ENCODE peak calls at places on chromosomes 5 and 9, in eight cellular contexts. V is spleen, W is breast epithelium, R is lower leg skin, L is uterus, K is stomach, F is A549, N is K562. S is an unnamed sample.

GRCh38 chr9:99085949-99086948 is 18.7 kb upstream of the TGFBR1 start:
- DNase-seq in W (no peak), K (no peak), R (peak), N (no peak), F (no peak), L (peak), V (no peak), S (peak)

GRCh38 chr9:91192379-91192775 is 169.3 kb downstream of the AUH start:
- DNase-seq in R (no peak), N (no peak), W (no peak), K (no peak), F (no peak), V (no peak), L (peak), S (no peak)

GRCh38 chr9:42388146-42388690 is 204.8 kb downstream of the SPATA31A6 start:
- DNase-seq in L (no peak), R (no peak), V (no peak), W (no peak), F (peak), N (no peak), K (no peak), S (peak)

GRCh38 chr9:137784641-137785513 is 92.7 kb upstream of the CACNA1B start:
- DNase-seq in V (peak), W (no peak), R (no peak), L (no peak), N (no peak), F (no peak), K (no peak), S (peak)

GRCh38 chr5:68343421-68343826 is 127.9 kb downstream of the PIK3R1 start:
- DNase-seq in F (peak), R (peak), K (peak), L (peak), V (no peak), N (peak), W (no peak), S (no peak)

GRCh38 chr9:124570942-124571666 is 63.9 kb upstream of the NR5A1 start:
- DNase-seq in F (no peak), K (no peak), N (no peak), W (no peak), R (no peak), V (no peak), L (no peak), S (no peak)

GRCh38 chr9:129768486-129768885 is 15.6 kb upstream of the PTGES start:
- DNase-seq in W (no peak), R (no peak), V (no peak), F (no peak), L (no peak), K (no peak), N (no peak), S (no peak)

GRCh38 chr5:102622244-102622643 is 123.4 kb upstream of the SLCO6A1 start:
- DNase-seq in V (no peak), N (no peak), R (no peak), K (no peak), L (no peak), F (no peak), W (no peak), S (peak)

GRCh38 chr5:72377920-72378635 is 57.9 kb downstream of the PTCD2 start:
- DNase-seq in V (no peak), L (no peak), F (no peak), N (no peak), W (no peak), R (peak), K (no peak), S (no peak)

GRCh38 chr5:121299153-121299552 is 552.5 kb upstream of the FTMT start:
- DNase-seq in F (no peak), V (no peak), W (no peak), R (no peak), L (no peak), N (no peak), K (no peak), S (no peak)

GRCh38 chr9:93094294-93095204 is 1.5 kb upstream of the CARD19 start:
- DNase-seq in W (peak), K (no peak), N (no peak), R (peak), F (no peak), L (peak), V (peak), S (peak)

GRCh38 chr5:155726267-155726666 is 600.7 kb upstream of the SGCD start:
- DNase-seq in R (no peak), F (no peak), N (no peak), W (no peak), K (no peak), V (no peak), L (no peak), S (peak)

GRCh38 chr9:33042528-33042927 is 17.5 kb downstream of the DNAJA1 start:
- DNase-seq in L (no peak), R (no peak), N (no peak), F (no peak), K (no peak), W (no peak), V (no peak), S (no peak)

GRCh38 chr5:173505634-173506033 is 110.8 kb downstream of the BOD1 start:
- DNase-seq in F (no peak), R (no peak), K (no peak), L (no peak), N (no peak), W (no peak), V (no peak), S (no peak)

GRCh38 chr5:132971483-132972435 is 8.3 kb upstream of the AFF4 start:
- DNase-seq in L (no peak), W (no peak), N (peak), K (no peak), V (no peak), F (no peak), R (no peak), S (no peak)

GRCh38 chr5:136194611-136195010 is 1.6 kb upstream of the SMIM32 start:
- DNase-seq in N (no peak), K (no peak), F (no peak), L (no peak), R (peak), V (peak), W (no peak), S (no peak)

GRCh38 chr5:178466342-178466741 is 123.9 kb downstream of the COL23A1 start:
- DNase-seq in W (no peak), F (no peak), V (no peak), R (no peak), K (no peak), L (no peak), N (no peak), S (no peak)

GRCh38 chr9:137665697-137666504 is 47.1 kb downstream of the EHMT1 start:
- DNase-seq in V (peak), W (no peak), F (no peak), K (no peak), N (no peak), R (no peak), L (peak), S (no peak)

GRCh38 chr5:67730917-67731474 is 484.6 kb upstream of the PIK3R1 start:
- DNase-seq in R (no peak), W (no peak), N (no peak), K (no peak), F (no peak), V (no peak), L (no peak), S (no peak)

GRCh38 chr9:129197978-129198736 is 20.1 kb upstream of the IER5L start:
- DNase-seq in L (peak), F (no peak), R (peak), K (no peak), N (no peak), V (no peak), W (no peak), S (no peak)

GRCh38 chr5:124642148-124642547 is 104.3 kb downstream of the ZNF608 start:
- DNase-seq in F (no peak), W (no peak), R (no peak), K (no peak), L (no peak), V (no peak), N (no peak), S (no peak)

DNA sequence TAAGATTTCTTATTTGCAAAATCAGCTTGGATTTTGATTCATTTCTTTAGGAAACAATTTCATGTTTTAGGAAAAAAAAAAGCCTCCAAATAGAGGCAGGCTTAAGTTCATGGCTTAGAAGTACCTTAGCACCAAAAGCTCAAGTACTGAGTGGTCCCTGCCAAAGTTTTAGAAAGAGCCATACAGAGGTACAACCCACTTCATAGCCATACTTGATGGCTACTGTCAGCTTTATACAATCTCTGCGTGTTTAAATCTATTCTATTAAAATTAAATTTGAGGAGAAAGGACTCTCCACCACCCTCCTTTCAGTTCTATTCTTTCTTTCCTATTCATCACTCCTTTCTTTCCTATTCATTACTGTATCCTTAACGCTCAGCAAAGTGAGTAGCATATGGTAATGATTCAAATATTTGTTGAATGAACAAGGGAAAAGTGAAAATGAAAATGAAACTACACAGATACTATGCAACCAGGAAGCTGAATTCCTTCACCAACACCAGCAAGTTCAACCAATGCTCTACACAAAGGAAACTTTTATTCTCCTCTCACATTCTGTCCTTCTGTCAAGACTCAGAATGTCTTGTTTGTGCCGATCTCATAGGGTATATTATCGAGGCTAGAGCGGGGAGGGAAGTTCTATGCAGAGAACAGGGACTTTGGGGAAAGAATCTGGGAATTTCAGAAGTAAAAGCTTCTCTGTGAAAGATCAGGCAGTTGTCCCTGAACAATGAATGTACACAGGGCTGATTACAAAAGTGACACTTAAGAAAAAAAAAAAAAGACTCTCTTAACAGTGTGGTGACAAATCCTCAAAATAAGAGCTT is 138.6 kb upstream of the SPEF2 start:
- DNase-seq in K (no peak), F (no peak), N (no peak), W (no peak), L (no peak), R (no peak), V (no peak), S (peak)
- H3K4me3 ChIP-seq in K (peak), F (peak), N (no peak), W (peak), L (peak), R (no peak), V (peak), S (peak)

DNA sequence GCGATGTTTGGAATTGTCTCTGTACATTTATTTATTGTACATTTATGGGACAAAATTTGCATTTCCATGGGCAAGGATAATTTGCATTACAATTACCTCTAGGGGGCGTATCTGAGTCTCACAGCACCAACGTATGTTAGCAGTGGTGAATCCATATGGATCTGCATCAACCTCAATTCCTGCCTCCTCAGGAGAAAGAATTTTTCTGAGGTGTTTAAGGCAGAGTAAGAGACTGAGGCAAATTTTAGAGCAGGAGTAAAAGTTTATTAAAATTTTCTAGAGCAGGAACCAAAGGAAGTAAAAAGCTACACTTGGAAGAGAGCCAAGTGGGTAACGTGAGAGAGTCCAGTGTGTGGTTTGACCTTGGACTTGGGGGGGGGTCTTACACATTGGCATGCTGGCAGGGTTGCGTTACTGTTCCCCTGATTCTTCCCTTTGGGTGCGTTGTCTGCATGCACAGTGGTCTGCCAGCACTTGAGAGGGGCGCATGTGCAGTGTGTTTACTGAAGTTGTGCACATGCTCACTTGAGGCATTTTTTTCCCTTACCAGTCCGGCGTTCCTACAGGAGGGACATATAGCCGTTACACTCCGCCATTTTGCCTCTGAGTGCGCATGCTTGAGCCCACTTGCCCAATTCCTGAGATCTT is 21.0 kb upstream of the RAB14 start:
- DNase-seq in L (no peak), W (no peak), V (no peak), K (no peak), N (peak), R (no peak), F (no peak), S (peak)
- TF ChIP-seq CTCF in L (peak), W (peak), V (peak), K (peak), N (peak), R (no peak), F (peak), S (peak)

DNA sequence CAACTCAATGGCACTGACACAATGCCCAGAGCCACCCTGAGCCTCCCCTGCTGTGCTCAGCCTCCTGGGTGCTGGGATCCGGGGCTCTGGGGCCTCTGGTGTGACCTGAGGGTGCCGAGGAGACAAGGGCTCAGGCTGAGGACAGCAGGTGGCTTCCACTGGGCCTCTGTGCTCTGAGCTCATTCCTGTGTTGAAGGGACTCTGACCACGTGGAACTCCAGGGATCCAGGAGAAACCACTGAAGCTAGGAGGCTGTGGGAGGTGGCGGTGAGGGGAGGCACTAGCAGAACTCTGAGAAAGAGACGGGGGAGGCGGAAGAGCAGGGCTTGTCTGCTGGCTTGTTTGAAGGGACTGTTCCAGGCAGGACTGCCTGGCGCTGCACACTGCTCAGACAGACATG is 318.7 kb upstream of the IRX1 start:
- DNase-seq in R (no peak), V (no peak), W (no peak), F (no peak), K (no peak), N (no peak), L (no peak), S (no peak)
- TF ChIP-seq POLR2A in R (no peak), V (no peak), W (no peak), F (no peak), K (no peak), N (no peak), L (no peak), S (no peak)

GRCh38 chr5:45694255-45694834 is 1.8 kb downstream of the HCN1 start:
- DNase-seq in L (no peak), K (no peak), W (no peak), F (no peak), V (no peak), N (no peak), R (no peak), S (peak)
- H3K4me3 ChIP-seq in L (no peak), K (no peak), W (no peak), F (no peak), V (no peak), N (no peak), R (no peak), S (no peak)

GRCh38 chr5:96022971-96023370 is 61.3 kb upstream of the ELL2 start:
- DNase-seq in N (no peak), L (no peak), W (no peak), R (no peak), K (no peak), V (no peak), F (no peak), S (no peak)

GRCh38 chr5:96023518-96023917 is 61.9 kb upstream of the ELL2 start:
- DNase-seq in K (no peak), R (no peak), F (no peak), L (no peak), N (no peak), V (no peak), W (no peak), S (no peak)

GRCh38 chr5:96026334-96027065 is 64.8 kb upstream of the ELL2 start:
- DNase-seq in N (no peak), K (no peak), L (no peak), W (no peak), R (no peak), V (no peak), F (no peak), S (no peak)

GRCh38 chr5:96024683-96025475 is 63.2 kb upstream of the ELL2 start:
- DNase-seq in V (no peak), R (no peak), W (no peak), K (no peak), L (no peak), F (no peak), N (no peak), S (no peak)
- TF ChIP-seq CTCF in V (no peak), R (no peak), W (no peak), K (no peak), L (no peak), F (no peak), N (no peak), S (no peak)

S was measured in NB4.